ENCODE peak calls at places on chromosomes 3 and 15, in ten cellular contexts. One of them, this sample, is unnamed.

GRCh38 chr3:78729921-78730320 is 1037.9 kb downstream of the ROBO1 start:
- DNase-seq in glutamatergic neuron: no peak
- DNase-seq in activated T-helper 1 cell treated with Interleukin-2 at 50 U/mL for 16 hours: no peak
- DNase-seq in HuH-7.5: no peak
- DNase-seq in cardiac fibroblast: no peak
- DNase-seq in activated gamma-delta T cell treated with Interleukin-2 at 50 U/mL for 16 hours: no peak
- DNase-seq in stomach: no peak
- DNase-seq in ACHN: no peak
- DNase-seq in activated CD4-positive, alpha-beta T cell treated with anti-CD3 and anti-CD28 coated beads, Interleukin-2, amount 50 U/mL, for 1 hour: no peak
- DNase-seq in breast epithelium: no peak
- DNase-seq in this sample: no peak

GRCh38 chr3:192408007-192408655 is 319.2 kb downstream of the FGF12 start:
- DNase-seq in glutamatergic neuron: peak; percentile 65
- DNase-seq in activated T-helper 1 cell treated with Interleukin-2 at 50 U/mL for 16 hours: no peak
- DNase-seq in HuH-7.5: peak; percentile 30
- DNase-seq in cardiac fibroblast: peak; percentile 26
- DNase-seq in activated gamma-delta T cell treated with Interleukin-2 at 50 U/mL for 16 hours: no peak
- DNase-seq in stomach: no peak
- DNase-seq in ACHN: no peak
- DNase-seq in activated CD4-positive, alpha-beta T cell treated with anti-CD3 and anti-CD28 coated beads, Interleukin-2, amount 50 U/mL, for 1 hour: no peak
- DNase-seq in breast epithelium: no peak
- DNase-seq in this sample: peak; percentile 63

GRCh38 chr3:117842086-117842485 is 1132.5 kb downstream of the TUSC7 start:
- DNase-seq in glutamatergic neuron: no peak
- DNase-seq in activated T-helper 1 cell treated with Interleukin-2 at 50 U/mL for 16 hours: no peak
- DNase-seq in HuH-7.5: no peak
- DNase-seq in cardiac fibroblast: no peak
- DNase-seq in activated gamma-delta T cell treated with Interleukin-2 at 50 U/mL for 16 hours: no peak
- DNase-seq in stomach: no peak
- DNase-seq in ACHN: no peak
- DNase-seq in activated CD4-positive, alpha-beta T cell treated with anti-CD3 and anti-CD28 coated beads, Interleukin-2, amount 50 U/mL, for 1 hour: no peak
- DNase-seq in breast epithelium: no peak
- DNase-seq in this sample: no peak

GRCh38 chr15:39198044-39198625 is 382.7 kb upstream of the THBS1 start:
- DNase-seq in glutamatergic neuron: no peak
- DNase-seq in activated T-helper 1 cell treated with Interleukin-2 at 50 U/mL for 16 hours: no peak
- DNase-seq in HuH-7.5: no peak
- DNase-seq in cardiac fibroblast: no peak
- DNase-seq in activated gamma-delta T cell treated with Interleukin-2 at 50 U/mL for 16 hours: no peak
- DNase-seq in stomach: no peak
- DNase-seq in ACHN: no peak
- DNase-seq in activated CD4-positive, alpha-beta T cell treated with anti-CD3 and anti-CD28 coated beads, Interleukin-2, amount 50 U/mL, for 1 hour: no peak
- DNase-seq in breast epithelium: no peak
- DNase-seq in this sample: no peak

GRCh38 chr3:30752961-30753360 is 141.5 kb downstream of the GADL1 start:
- DNase-seq in glutamatergic neuron: no peak
- DNase-seq in activated T-helper 1 cell treated with Interleukin-2 at 50 U/mL for 16 hours: no peak
- DNase-seq in HuH-7.5: no peak
- DNase-seq in cardiac fibroblast: peak; percentile 82
- DNase-seq in activated gamma-delta T cell treated with Interleukin-2 at 50 U/mL for 16 hours: no peak
- DNase-seq in stomach: peak; percentile 34
- DNase-seq in ACHN: peak; percentile 68
- DNase-seq in activated CD4-positive, alpha-beta T cell treated with anti-CD3 and anti-CD28 coated beads, Interleukin-2, amount 50 U/mL, for 1 hour: no peak
- DNase-seq in breast epithelium: no peak
- DNase-seq in this sample: peak; percentile 77

GRCh38 chr3:195186041-195186709 is 84.8 kb downstream of the XXYLT1 start:
- DNase-seq in glutamatergic neuron: no peak
- DNase-seq in activated T-helper 1 cell treated with Interleukin-2 at 50 U/mL for 16 hours: no peak
- DNase-seq in HuH-7.5: no peak
- DNase-seq in cardiac fibroblast: no peak
- DNase-seq in activated gamma-delta T cell treated with Interleukin-2 at 50 U/mL for 16 hours: no peak
- DNase-seq in stomach: no peak
- DNase-seq in ACHN: no peak
- DNase-seq in activated CD4-positive, alpha-beta T cell treated with anti-CD3 and anti-CD28 coated beads, Interleukin-2, amount 50 U/mL, for 1 hour: no peak
- DNase-seq in breast epithelium: no peak
- DNase-seq in this sample: no peak

GRCh38 chr15:47817825-47818681 is 100.7 kb downstream of the SEMA6D start:
- DNase-seq in glutamatergic neuron: no peak
- DNase-seq in activated T-helper 1 cell treated with Interleukin-2 at 50 U/mL for 16 hours: no peak
- DNase-seq in HuH-7.5: no peak
- DNase-seq in cardiac fibroblast: no peak
- DNase-seq in activated gamma-delta T cell treated with Interleukin-2 at 50 U/mL for 16 hours: no peak
- DNase-seq in stomach: no peak
- DNase-seq in ACHN: no peak
- DNase-seq in activated CD4-positive, alpha-beta T cell treated with anti-CD3 and anti-CD28 coated beads, Interleukin-2, amount 50 U/mL, for 1 hour: no peak
- DNase-seq in breast epithelium: no peak
- DNase-seq in this sample: no peak

GRCh38 chr3:57397175-57398026 is 104.9 kb upstream of the ASB14 start:
- DNase-seq in glutamatergic neuron: peak; percentile 31
- DNase-seq in activated T-helper 1 cell treated with Interleukin-2 at 50 U/mL for 16 hours: peak; percentile 23
- DNase-seq in HuH-7.5: no peak
- DNase-seq in cardiac fibroblast: peak; percentile 69
- DNase-seq in activated gamma-delta T cell treated with Interleukin-2 at 50 U/mL for 16 hours: peak; percentile 51
- DNase-seq in stomach: peak; percentile 53
- DNase-seq in ACHN: peak; percentile 60
- DNase-seq in activated CD4-positive, alpha-beta T cell treated with anti-CD3 and anti-CD28 coated beads, Interleukin-2, amount 50 U/mL, for 1 hour: peak; percentile 50
- DNase-seq in breast epithelium: peak; percentile 26
- DNase-seq in this sample: peak; percentile 38

GRCh38 chr3:154122096-154122911 is 1.1 kb downstream of the ARHGEF26 start:
- DNase-seq in glutamatergic neuron: peak; percentile 36
- DNase-seq in activated T-helper 1 cell treated with Interleukin-2 at 50 U/mL for 16 hours: no peak
- DNase-seq in HuH-7.5: no peak
- DNase-seq in cardiac fibroblast: no peak
- DNase-seq in activated gamma-delta T cell treated with Interleukin-2 at 50 U/mL for 16 hours: no peak
- DNase-seq in stomach: no peak
- DNase-seq in ACHN: no peak
- DNase-seq in activated CD4-positive, alpha-beta T cell treated with anti-CD3 and anti-CD28 coated beads, Interleukin-2, amount 50 U/mL, for 1 hour: peak; percentile 0
- DNase-seq in breast epithelium: no peak
- DNase-seq in this sample: no peak

GRCh38 chr3:49705390-49705960 is 14.0 kb downstream of the AMIGO3 start:
- DNase-seq in glutamatergic neuron: no peak
- DNase-seq in activated T-helper 1 cell treated with Interleukin-2 at 50 U/mL for 16 hours: no peak
- DNase-seq in HuH-7.5: no peak
- DNase-seq in cardiac fibroblast: no peak
- DNase-seq in activated gamma-delta T cell treated with Interleukin-2 at 50 U/mL for 16 hours: no peak
- DNase-seq in stomach: no peak
- DNase-seq in ACHN: no peak
- DNase-seq in activated CD4-positive, alpha-beta T cell treated with anti-CD3 and anti-CD28 coated beads, Interleukin-2, amount 50 U/mL, for 1 hour: no peak
- DNase-seq in breast epithelium: no peak
- DNase-seq in this sample: no peak

GRCh38 chr3:161549251-161549650 is 52.6 kb downstream of the OTOL1 start:
- DNase-seq in glutamatergic neuron: no peak
- DNase-seq in activated T-helper 1 cell treated with Interleukin-2 at 50 U/mL for 16 hours: no peak
- DNase-seq in HuH-7.5: no peak
- DNase-seq in cardiac fibroblast: peak; percentile 10
- DNase-seq in activated gamma-delta T cell treated with Interleukin-2 at 50 U/mL for 16 hours: no peak
- DNase-seq in stomach: no peak
- DNase-seq in ACHN: no peak
- DNase-seq in activated CD4-positive, alpha-beta T cell treated with anti-CD3 and anti-CD28 coated beads, Interleukin-2, amount 50 U/mL, for 1 hour: no peak
- DNase-seq in breast epithelium: no peak
- DNase-seq in this sample: no peak

GRCh38 chr3:188868803-188869202 is 303.0 kb upstream of the TPRG1 start:
- DNase-seq in glutamatergic neuron: no peak
- DNase-seq in activated T-helper 1 cell treated with Interleukin-2 at 50 U/mL for 16 hours: no peak
- DNase-seq in HuH-7.5: no peak
- DNase-seq in cardiac fibroblast: no peak
- DNase-seq in activated gamma-delta T cell treated with Interleukin-2 at 50 U/mL for 16 hours: no peak
- DNase-seq in stomach: no peak
- DNase-seq in ACHN: no peak
- DNase-seq in activated CD4-positive, alpha-beta T cell treated with anti-CD3 and anti-CD28 coated beads, Interleukin-2, amount 50 U/mL, for 1 hour: no peak
- DNase-seq in breast epithelium: no peak
- DNase-seq in this sample: no peak

GRCh38 chr3:12452361-12453330 is 31.6 kb upstream of the TSEN2 start:
- DNase-seq in glutamatergic neuron: no peak
- DNase-seq in activated T-helper 1 cell treated with Interleukin-2 at 50 U/mL for 16 hours: no peak
- DNase-seq in HuH-7.5: no peak
- DNase-seq in cardiac fibroblast: no peak
- DNase-seq in activated gamma-delta T cell treated with Interleukin-2 at 50 U/mL for 16 hours: no peak
- DNase-seq in stomach: no peak
- DNase-seq in ACHN: no peak
- DNase-seq in activated CD4-positive, alpha-beta T cell treated with anti-CD3 and anti-CD28 coated beads, Interleukin-2, amount 50 U/mL, for 1 hour: no peak
- DNase-seq in breast epithelium: no peak
- DNase-seq in this sample: no peak

GRCh38 chr3:71066849-71067261 is 516.7 kb downstream of the FOXP1 start:
- DNase-seq in glutamatergic neuron: no peak
- DNase-seq in activated T-helper 1 cell treated with Interleukin-2 at 50 U/mL for 16 hours: no peak
- DNase-seq in HuH-7.5: no peak
- DNase-seq in cardiac fibroblast: peak; percentile 72
- DNase-seq in activated gamma-delta T cell treated with Interleukin-2 at 50 U/mL for 16 hours: no peak
- DNase-seq in stomach: no peak
- DNase-seq in ACHN: no peak
- DNase-seq in activated CD4-positive, alpha-beta T cell treated with anti-CD3 and anti-CD28 coated beads, Interleukin-2, amount 50 U/mL, for 1 hour: peak; percentile 41
- DNase-seq in breast epithelium: no peak
- DNase-seq in this sample: peak; percentile 71

GRCh38 chr3:62558549-62559112 is 185.3 kb upstream of the FEZF2 start:
- DNase-seq in glutamatergic neuron: peak; percentile 48
- DNase-seq in activated T-helper 1 cell treated with Interleukin-2 at 50 U/mL for 16 hours: no peak
- DNase-seq in HuH-7.5: peak; percentile 33
- DNase-seq in cardiac fibroblast: peak; percentile 38
- DNase-seq in activated gamma-delta T cell treated with Interleukin-2 at 50 U/mL for 16 hours: no peak
- DNase-seq in stomach: no peak
- DNase-seq in ACHN: peak; percentile 31
- DNase-seq in activated CD4-positive, alpha-beta T cell treated with anti-CD3 and anti-CD28 coated beads, Interleukin-2, amount 50 U/mL, for 1 hour: no peak
- DNase-seq in breast epithelium: no peak
- DNase-seq in this sample: peak; percentile 47

GRCh38 chr3:194245474-194245873 is 105.7 kb downstream of the CPN2 start:
- DNase-seq in glutamatergic neuron: no peak
- DNase-seq in activated T-helper 1 cell treated with Interleukin-2 at 50 U/mL for 16 hours: no peak
- DNase-seq in HuH-7.5: no peak
- DNase-seq in cardiac fibroblast: no peak
- DNase-seq in activated gamma-delta T cell treated with Interleukin-2 at 50 U/mL for 16 hours: no peak
- DNase-seq in stomach: peak; percentile 2
- DNase-seq in ACHN: no peak
- DNase-seq in activated CD4-positive, alpha-beta T cell treated with anti-CD3 and anti-CD28 coated beads, Interleukin-2, amount 50 U/mL, for 1 hour: no peak
- DNase-seq in breast epithelium: no peak
- DNase-seq in this sample: no peak

GRCh38 chr15:80462111-80462510 is 57.9 kb downstream of the ARNT2 start:
- DNase-seq in glutamatergic neuron: no peak
- DNase-seq in activated T-helper 1 cell treated with Interleukin-2 at 50 U/mL for 16 hours: no peak
- DNase-seq in HuH-7.5: no peak
- DNase-seq in cardiac fibroblast: no peak
- DNase-seq in activated gamma-delta T cell treated with Interleukin-2 at 50 U/mL for 16 hours: no peak
- DNase-seq in stomach: no peak
- DNase-seq in ACHN: no peak
- DNase-seq in activated CD4-positive, alpha-beta T cell treated with anti-CD3 and anti-CD28 coated beads, Interleukin-2, amount 50 U/mL, for 1 hour: no peak
- DNase-seq in breast epithelium: no peak
- DNase-seq in this sample: no peak

GRCh38 chr3:134338201-134338512 is 36.1 kb downstream of the AMOTL2 start:
- DNase-seq in glutamatergic neuron: no peak
- DNase-seq in activated T-helper 1 cell treated with Interleukin-2 at 50 U/mL for 16 hours: no peak
- DNase-seq in HuH-7.5: no peak
- DNase-seq in cardiac fibroblast: no peak
- DNase-seq in activated gamma-delta T cell treated with Interleukin-2 at 50 U/mL for 16 hours: no peak
- DNase-seq in stomach: no peak
- DNase-seq in ACHN: no peak
- DNase-seq in activated CD4-positive, alpha-beta T cell treated with anti-CD3 and anti-CD28 coated beads, Interleukin-2, amount 50 U/mL, for 1 hour: no peak
- DNase-seq in breast epithelium: no peak
- DNase-seq in this sample: no peak

GRCh38 chr3:7683431-7683830 is 818.2 kb upstream of the LMCD1 start:
- DNase-seq in glutamatergic neuron: no peak
- DNase-seq in activated T-helper 1 cell treated with Interleukin-2 at 50 U/mL for 16 hours: no peak
- DNase-seq in HuH-7.5: no peak
- DNase-seq in cardiac fibroblast: no peak
- DNase-seq in activated gamma-delta T cell treated with Interleukin-2 at 50 U/mL for 16 hours: no peak
- DNase-seq in stomach: no peak
- DNase-seq in ACHN: no peak
- DNase-seq in activated CD4-positive, alpha-beta T cell treated with anti-CD3 and anti-CD28 coated beads, Interleukin-2, amount 50 U/mL, for 1 hour: no peak
- DNase-seq in breast epithelium: no peak
- DNase-seq in this sample: no peak

GRCh38 chr3:27708246-27708645 is 13.9 kb downstream of the EOMES start:
- DNase-seq in glutamatergic neuron: no peak
- DNase-seq in activated T-helper 1 cell treated with Interleukin-2 at 50 U/mL for 16 hours: no peak
- DNase-seq in HuH-7.5: no peak
- DNase-seq in cardiac fibroblast: no peak
- DNase-seq in activated gamma-delta T cell treated with Interleukin-2 at 50 U/mL for 16 hours: no peak
- DNase-seq in stomach: no peak
- DNase-seq in ACHN: no peak
- DNase-seq in activated CD4-positive, alpha-beta T cell treated with anti-CD3 and anti-CD28 coated beads, Interleukin-2, amount 50 U/mL, for 1 hour: no peak
- DNase-seq in breast epithelium: no peak
- DNase-seq in this sample: peak; percentile 38

GRCh38 chr3:62415312-62415791 is 42.0 kb upstream of the FEZF2 start:
- DNase-seq in glutamatergic neuron: peak; percentile 41
- DNase-seq in activated T-helper 1 cell treated with Interleukin-2 at 50 U/mL for 16 hours: no peak
- DNase-seq in HuH-7.5: no peak
- DNase-seq in cardiac fibroblast: no peak
- DNase-seq in activated gamma-delta T cell treated with Interleukin-2 at 50 U/mL for 16 hours: no peak
- DNase-seq in stomach: no peak
- DNase-seq in ACHN: no peak
- DNase-seq in activated CD4-positive, alpha-beta T cell treated with anti-CD3 and anti-CD28 coated beads, Interleukin-2, amount 50 U/mL, for 1 hour: no peak
- DNase-seq in breast epithelium: no peak
- DNase-seq in this sample: no peak

GRCh38 chr3:38655708-38656300 is 6.3 kb upstream of the SCN5A start:
- DNase-seq in glutamatergic neuron: no peak
- DNase-seq in activated T-helper 1 cell treated with Interleukin-2 at 50 U/mL for 16 hours: no peak
- DNase-seq in HuH-7.5: no peak
- DNase-seq in cardiac fibroblast: peak; percentile 52
- DNase-seq in activated gamma-delta T cell treated with Interleukin-2 at 50 U/mL for 16 hours: no peak
- DNase-seq in stomach: no peak
- DNase-seq in ACHN: peak; percentile 57
- DNase-seq in activated CD4-positive, alpha-beta T cell treated with anti-CD3 and anti-CD28 coated beads, Interleukin-2, amount 50 U/mL, for 1 hour: no peak
- DNase-seq in breast epithelium: no peak
- DNase-seq in this sample: peak; percentile 34

GRCh38 chr15:57921371-57921770 is 144.1 kb downstream of the ALDH1A2 start:
- DNase-seq in glutamatergic neuron: no peak
- DNase-seq in activated T-helper 1 cell treated with Interleukin-2 at 50 U/mL for 16 hours: no peak
- DNase-seq in HuH-7.5: no peak
- DNase-seq in cardiac fibroblast: peak; percentile 66
- DNase-seq in activated gamma-delta T cell treated with Interleukin-2 at 50 U/mL for 16 hours: no peak
- DNase-seq in stomach: no peak
- DNase-seq in ACHN: no peak
- DNase-seq in activated CD4-positive, alpha-beta T cell treated with anti-CD3 and anti-CD28 coated beads, Interleukin-2, amount 50 U/mL, for 1 hour: no peak
- DNase-seq in breast epithelium: no peak
- DNase-seq in this sample: no peak

GRCh38 chr3:172044833-172045585 is 5.6 kb downstream of the FNDC3B start:
- DNase-seq in glutamatergic neuron: no peak
- DNase-seq in activated T-helper 1 cell treated with Interleukin-2 at 50 U/mL for 16 hours: no peak
- DNase-seq in HuH-7.5: no peak
- DNase-seq in cardiac fibroblast: peak; percentile 34
- DNase-seq in activated gamma-delta T cell treated with Interleukin-2 at 50 U/mL for 16 hours: no peak
- DNase-seq in stomach: no peak
- DNase-seq in ACHN: no peak
- DNase-seq in activated CD4-positive, alpha-beta T cell treated with anti-CD3 and anti-CD28 coated beads, Interleukin-2, amount 50 U/mL, for 1 hour: no peak
- DNase-seq in breast epithelium: no peak
- DNase-seq in this sample: no peak

GRCh38 chr3:43874290-43874689 is 183.6 kb downstream of the ABHD5 start:
- DNase-seq in glutamatergic neuron: no peak
- DNase-seq in activated T-helper 1 cell treated with Interleukin-2 at 50 U/mL for 16 hours: no peak
- DNase-seq in HuH-7.5: no peak
- DNase-seq in cardiac fibroblast: no peak
- DNase-seq in activated gamma-delta T cell treated with Interleukin-2 at 50 U/mL for 16 hours: no peak
- DNase-seq in stomach: no peak
- DNase-seq in ACHN: no peak
- DNase-seq in activated CD4-positive, alpha-beta T cell treated with anti-CD3 and anti-CD28 coated beads, Interleukin-2, amount 50 U/mL, for 1 hour: no peak
- DNase-seq in breast epithelium: no peak
- DNase-seq in this sample: no peak

GRCh38 chr15:27573800-27574485 is 525.2 kb downstream of the OCA2 start:
- DNase-seq in glutamatergic neuron: no peak
- DNase-seq in activated T-helper 1 cell treated with Interleukin-2 at 50 U/mL for 16 hours: no peak
- DNase-seq in HuH-7.5: no peak
- DNase-seq in cardiac fibroblast: no peak
- DNase-seq in activated gamma-delta T cell treated with Interleukin-2 at 50 U/mL for 16 hours: no peak
- DNase-seq in stomach: no peak
- DNase-seq in ACHN: no peak
- DNase-seq in activated CD4-positive, alpha-beta T cell treated with anti-CD3 and anti-CD28 coated beads, Interleukin-2, amount 50 U/mL, for 1 hour: no peak
- DNase-seq in breast epithelium: no peak
- DNase-seq in this sample: no peak

GRCh38 chr3:99714146-99714545 is 75.8 kb downstream of the COL8A1 start:
- DNase-seq in glutamatergic neuron: no peak
- DNase-seq in activated T-helper 1 cell treated with Interleukin-2 at 50 U/mL for 16 hours: no peak
- DNase-seq in HuH-7.5: no peak
- DNase-seq in cardiac fibroblast: peak; percentile 66
- DNase-seq in activated gamma-delta T cell treated with Interleukin-2 at 50 U/mL for 16 hours: no peak
- DNase-seq in stomach: no peak
- DNase-seq in ACHN: no peak
- DNase-seq in activated CD4-positive, alpha-beta T cell treated with anti-CD3 and anti-CD28 coated beads, Interleukin-2, amount 50 U/mL, for 1 hour: no peak
- DNase-seq in breast epithelium: no peak
- DNase-seq in this sample: peak; percentile 17

GRCh38 chr15:65059931-65060596 is 7.7 kb downstream of the RASL12 start:
- DNase-seq in glutamatergic neuron: no peak
- DNase-seq in activated T-helper 1 cell treated with Interleukin-2 at 50 U/mL for 16 hours: no peak
- DNase-seq in HuH-7.5: no peak
- DNase-seq in cardiac fibroblast: no peak
- DNase-seq in activated gamma-delta T cell treated with Interleukin-2 at 50 U/mL for 16 hours: no peak
- DNase-seq in stomach: no peak
- DNase-seq in ACHN: no peak
- DNase-seq in activated CD4-positive, alpha-beta T cell treated with anti-CD3 and anti-CD28 coated beads, Interleukin-2, amount 50 U/mL, for 1 hour: no peak
- DNase-seq in breast epithelium: no peak
- DNase-seq in this sample: no peak

This sample was measured in fibroblast of lung.